ENCODE peak calls at places on chromosomes 12 and 14, in five cellular contexts. Q is left ventricle myocardium inferior, R is fibroblast of lung, F is ascending aorta, N is lower lobe of right lung. Y is an unnamed sample.

GRCh38 chr14:92560106-92560865 is 46.7 kb downstream of the RIN3 start:
- DNase-seq in Q (no peak), R (peak; percentile 18), F (no peak), N (no peak), Y (no peak)

GRCh38 chr14:71815110-71815509 is 117.1 kb upstream of the RGS6 start:
- DNase-seq in Q (no peak), R (no peak), F (no peak), N (no peak), Y (no peak)

GRCh38 chr12:72560370-72560769 is 288.2 kb downstream of the TRHDE start:
- DNase-seq in Q (no peak), R (peak; percentile 15), F (no peak), N (no peak), Y (peak; percentile 5)

GRCh38 chr14:99758121-99758871 is 34.9 kb upstream of the EML1 start:
- DNase-seq in Q (no peak), R (peak; percentile 97), F (no peak), N (no peak), Y (peak; percentile 88)

GRCh38 chr12:70759161-70759918 is 122.1 kb upstream of the PTPRB start:
- DNase-seq in Q (no peak), R (no peak), F (no peak), N (no peak), Y (no peak)

GRCh38 chr12:94245984-94246383 is 97.6 kb downstream of the PLXNC1 start:
- DNase-seq in Q (no peak), R (no peak), F (no peak), N (no peak), Y (peak; percentile 22)

GRCh38 chr12:6461401-6462233 is 8.9 kb downstream of the VAMP1 start:
- DNase-seq in Q (no peak), R (no peak), F (peak; percentile 66), N (peak; percentile 85), Y (no peak)

GRCh38 chr14:76697246-76697645 is 64.0 kb upstream of the VASH1 start:
- DNase-seq in Q (no peak), R (no peak), F (no peak), N (no peak), Y (no peak)

GRCh38 chr14:39417014-39417413 is 15.2 kb downstream of the FBXO33 start:
- DNase-seq in Q (no peak), R (peak; percentile 27), F (no peak), N (no peak), Y (no peak)

GRCh38 chr14:75184039-75184438 is 7.6 kb upstream of the TMED10 start:
- DNase-seq in Q (no peak), R (no peak), F (no peak), N (no peak), Y (no peak)

GRCh38 chr14:68397371-68397779 is 395.5 kb downstream of the ZFP36L1 start:
- DNase-seq in Q (peak; percentile 51), R (no peak), F (peak; percentile 54), N (peak; percentile 89), Y (no peak)

GRCh38 chr14:100842799-100843198 is 16.9 kb downstream of the MEG3 start:
- DNase-seq in Q (no peak), R (peak; percentile 97), F (no peak), N (peak; percentile 10), Y (peak; percentile 54)

GRCh38 chr14:85281921-85282320 is 248.0 kb upstream of the FLRT2 start:
- DNase-seq in Q (no peak), R (no peak), F (no peak), N (no peak), Y (no peak)

GRCh38 chr12:112524676-112525425 is 106.1 kb downstream of the PTPN11 start:
- DNase-seq in Q (no peak), R (peak; percentile 37), F (no peak), N (no peak), Y (peak; percentile 56)

GRCh38 chr12:112537710-112538396 is 119.1 kb downstream of the PTPN11 start:
- DNase-seq in Q (no peak), R (peak; percentile 37), F (no peak), N (peak; percentile 51), Y (no peak)

GRCh38 chr14:22561661-22562579 is 27.1 kb downstream of the DAD1 start:
- DNase-seq in Q (no peak), R (no peak), F (no peak), N (peak; percentile 71), Y (no peak)

GRCh38 chr12:113088037-113088436 is 31.5 kb downstream of the DTX1 start:
- DNase-seq in Q (no peak), R (no peak), F (no peak), N (no peak), Y (no peak)

GRCh38 chr14:55927059-55927458 is 191.2 kb upstream of the PELI2 start:
- DNase-seq in Q (no peak), R (no peak), F (no peak), N (no peak), Y (no peak)

GRCh38 chr12:41983896-41984295 is 160.8 kb downstream of the GXYLT1 start:
- DNase-seq in Q (no peak), R (no peak), F (no peak), N (no peak), Y (no peak)

GRCh38 chr12:34605955-34606748 is 583.9 kb downstream of the ALG10 start:
- DNase-seq in Q (no peak), R (no peak), F (no peak), N (peak; percentile 22), Y (no peak)

GRCh38 chr12:34604631-34605509 is 582.6 kb downstream of the ALG10 start:
- DNase-seq in Q (no peak), R (no peak), F (no peak), N (peak; percentile 25), Y (no peak)

GRCh38 chr12:34605510-34605887 is 583.2 kb downstream of the ALG10 start:
- DNase-seq in Q (no peak), R (no peak), F (no peak), N (peak; percentile 20), Y (no peak)

GRCh38 chr12:34607520-34608195 is 585.4 kb downstream of the ALG10 start:
- DNase-seq in Q (no peak), R (no peak), F (no peak), N (peak; percentile 31), Y (no peak)

GRCh38 chr12:34606749-34607519 is 584.6 kb downstream of the ALG10 start:
- DNase-seq in Q (no peak), R (no peak), F (no peak), N (peak; percentile 20), Y (no peak)
- H3K9me3 ChIP-seq in Q (peaks cover 88% of the 10 kb centered on the region), R (no peaks in the 10 kb centered on the region), F (peaks cover 31% of the 10 kb centered on the region), N (peaks cover 38% of the 10 kb centered on the region), Y (no peaks in the 10 kb centered on the region)

DNA sequence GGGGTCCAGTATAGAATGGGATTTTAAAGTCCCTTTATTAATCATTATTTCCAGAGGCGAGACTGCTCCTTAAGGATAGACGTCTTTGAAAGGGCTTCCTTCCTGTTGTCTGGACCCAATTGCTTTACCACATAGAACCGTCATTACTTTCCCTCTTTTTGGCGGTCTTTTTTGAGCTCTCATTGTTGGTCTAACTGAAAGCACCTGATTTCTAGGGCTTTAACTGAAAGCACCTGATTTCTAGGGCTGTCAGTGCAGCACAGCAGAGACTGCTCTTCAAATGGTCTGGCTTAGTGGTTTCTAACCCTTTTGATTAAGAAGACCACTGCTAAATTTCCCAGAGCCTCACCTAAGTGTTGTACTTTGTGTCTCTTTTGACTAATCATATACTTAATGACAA is 95.8 kb downstream of the PRKCH start:
- DNase-seq in Q (no peak), R (no peak), F (no peak), N (no peak), Y (no peak)
- H3K4me3 ChIP-seq in Q (no peak overlapping the region), R (no peak overlapping the region), F (no peak overlapping the region), N (no peak overlapping the region), Y (no peak overlapping the region)

GRCh38 chr12:101375573-101375972 is 32.0 kb downstream of the ARL1 start:
- DNase-seq in Q (no peak), R (no peak), F (no peak), N (no peak), Y (no peak)
- H3K36me3 ChIP-seq in Q (peaks cover 88% of the 10 kb centered on the region), R (peaks cover 5% of the 10 kb centered on the region), F (peaks cover 66% of the 10 kb centered on the region), N (peaks cover 97% of the 10 kb centered on the region), Y (peaks cover 53% of the 10 kb centered on the region)

DNA sequence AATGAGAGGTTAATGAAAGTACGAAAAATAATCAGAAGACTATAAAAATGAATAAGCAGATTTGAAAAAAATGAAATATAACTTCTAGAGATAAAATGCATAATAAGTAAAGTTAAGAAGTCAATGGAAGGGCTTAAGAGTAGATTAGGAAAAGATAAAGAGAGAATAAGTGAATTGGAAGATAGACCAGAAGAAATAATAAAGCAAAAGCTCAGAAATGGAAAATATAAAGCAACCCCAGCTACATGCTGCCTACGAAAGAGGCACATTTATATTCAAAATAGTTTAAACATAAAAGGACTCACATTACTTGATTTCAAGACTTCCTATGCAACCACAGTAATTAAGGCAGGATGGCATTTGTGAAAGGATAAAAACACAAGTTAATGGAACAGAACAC is 19.9 kb downstream of the ZNF605 start:
- DNase-seq in Q (no peak), R (no peak), F (no peak), N (no peak), Y (no peak)
- H3K9me3 ChIP-seq in Q (peaks cover 89% of the 10 kb centered on the region), R (no peaks in the 10 kb centered on the region), F (peaks cover 87% of the 10 kb centered on the region), N (peaks cover 86% of the 10 kb centered on the region), Y (peaks cover 41% of the 10 kb centered on the region)

GRCh38 chr12:46516933-46517578 is 144.5 kb upstream of the SLC38A2 start:
- DNase-seq in Q (no peak), R (no peak), F (no peak), N (no peak), Y (no peak)

GRCh38 chr12:46518184-46518583 is 145.6 kb upstream of the SLC38A2 start:
- DNase-seq in Q (no peak), R (no peak), F (no peak), N (no peak), Y (no peak)

GRCh38 chr12:46519407-46519806 is 146.8 kb upstream of the SLC38A2 start:
- DNase-seq in Q (no peak), R (no peak), F (no peak), N (no peak), Y (no peak)

GRCh38 chr12:46517579-46517962 is 145.0 kb upstream of the SLC38A2 start:
- DNase-seq in Q (no peak), R (no peak), F (no peak), N (no peak), Y (no peak)

GRCh38 chr12:46518729-46519128 is 146.2 kb upstream of the SLC38A2 start:
- DNase-seq in Q (no peak), R (no peak), F (no peak), N (no peak), Y (no peak)
- H3K4me3 ChIP-seq in Q (no peak overlapping the region), R (no peak overlapping the region), F (no peak overlapping the region), N (no peak overlapping the region), Y (no peak overlapping the region)

Y was measured in MG63.